ENCODE peak calls at places on chromosomes 3 and 15, in four cellular contexts. N is A549, H is IMR-90, M is astrocyte. W is an unnamed sample. For H3K4me1, the result is how much of the 10 kb centered on the place peaks cover.

GRCh38 chr3:44893097-44893496 is 18.7 kb downstream of the TGM4 start:
- DNase-seq in M (peak), N (no peak), H (peak), W (peak)

GRCh38 chr3:49076116-49076515 is 17.8 kb downstream of the QRICH1 start:
- DNase-seq in N (no peak), H (no peak), M (no peak), W (no peak)

GRCh38 chr3:42204867-42205599 is 61.0 kb downstream of the CCK start:
- DNase-seq in M (no peak), N (no peak), H (no peak), W (no peak)

GRCh38 chr3:152853196-152853595 is 18.3 kb downstream of the P2RY1 start:
- DNase-seq in H (peak), M (peak), N (no peak), W (no peak)

GRCh38 chr15:68335655-68336054 is 58.1 kb downstream of the FEM1B start:
- DNase-seq in N (no peak), M (no peak), H (no peak), W (no peak)

GRCh38 chr3:150158974-150159625 is 188.4 kb upstream of the PFN2 start:
- DNase-seq in H (peak), N (no peak), M (no peak), W (peak)

GRCh38 chr15:62631325-62631724 is 411.2 kb upstream of the TPM1 start:
- DNase-seq in N (no peak), M (no peak), H (no peak), W (no peak)

GRCh38 chr3:46576899-46577298 is 10.8 kb upstream of the LRRC2 start:
- DNase-seq in N (no peak), H (no peak), M (no peak), W (no peak)

GRCh38 chr3:71160800-71161546 is 422.6 kb downstream of the FOXP1 start:
- DNase-seq in H (peak), M (peak), N (no peak), W (no peak)

GRCh38 chr15:88624156-88624970 is 3.2 kb downstream of the AEN start:
- DNase-seq in M (no peak), H (peak), N (no peak), W (no peak)

GRCh38 chr15:38620851-38621594 is 56.4 kb upstream of the RASGRP1 start:
- DNase-seq in H (no peak), M (no peak), N (no peak), W (no peak)

GRCh38 chr3:150429767-150430166 is 21.7 kb downstream of the TSC22D2 start:
- DNase-seq in M (no peak), N (no peak), H (no peak), W (no peak)

GRCh38 chr3:172213168-172213567 is 173.8 kb downstream of the FNDC3B start:
- DNase-seq in H (peak), N (no peak), M (peak), W (no peak)

GRCh38 chr15:98649996-98650870 is 1.9 kb downstream of the IGF1R start:
- DNase-seq in H (peak), N (no peak), M (peak), W (no peak)

GRCh38 chr3:111853071-111853470 is 6.0 kb upstream of the PHLDB2 start:
- DNase-seq in N (no peak), H (no peak), M (no peak), W (no peak)

GRCh38 chr3:5122741-5123706 is 932 bp downstream of the ARL8B start:
- DNase-seq in H (peak), M (peak), N (peak), W (peak)

GRCh38 chr15:77993374-77993911 is 84.1 kb downstream of the TBC1D2B start:
- DNase-seq in M (no peak), N (no peak), H (no peak), W (peak)

GRCh38 chr15:77986891-77987764 is 90.4 kb downstream of the TBC1D2B start:
- DNase-seq in M (no peak), H (no peak), N (no peak), W (peak)

GRCh38 chr15:77988386-77989301 is 88.9 kb downstream of the TBC1D2B start:
- DNase-seq in N (no peak), H (no peak), M (no peak), W (peak)

GRCh38 chr15:77992356-77993222 is 84.9 kb downstream of the TBC1D2B start:
- DNase-seq in M (no peak), H (no peak), N (no peak), W (no peak)

GRCh38 chr15:77991029-77991406 is 86.5 kb downstream of the TBC1D2B start:
- DNase-seq in H (no peak), M (no peak), N (no peak), W (no peak)
- H3K4me1 ChIP-seq in H (under half), M (under half), N (under half), W (under half)

GRCh38 chr3:16179261-16179660 is 4.8 kb downstream of the GALNT15 start:
- DNase-seq in N (no peak), M (no peak), H (no peak), W (no peak)
- H3K4me3 ChIP-seq in N (no peak), M (no peak), H (no peak), W (no peak)

GRCh38 chr3:127159547-127159946 is 33.4 kb upstream of the PRR23E start:
- DNase-seq in M (no peak), H (no peak), N (no peak), W (no peak)
- H3K4me2 ChIP-seq in M (no peak), H (no peak), N (no peak), W (no peak)

DNA sequence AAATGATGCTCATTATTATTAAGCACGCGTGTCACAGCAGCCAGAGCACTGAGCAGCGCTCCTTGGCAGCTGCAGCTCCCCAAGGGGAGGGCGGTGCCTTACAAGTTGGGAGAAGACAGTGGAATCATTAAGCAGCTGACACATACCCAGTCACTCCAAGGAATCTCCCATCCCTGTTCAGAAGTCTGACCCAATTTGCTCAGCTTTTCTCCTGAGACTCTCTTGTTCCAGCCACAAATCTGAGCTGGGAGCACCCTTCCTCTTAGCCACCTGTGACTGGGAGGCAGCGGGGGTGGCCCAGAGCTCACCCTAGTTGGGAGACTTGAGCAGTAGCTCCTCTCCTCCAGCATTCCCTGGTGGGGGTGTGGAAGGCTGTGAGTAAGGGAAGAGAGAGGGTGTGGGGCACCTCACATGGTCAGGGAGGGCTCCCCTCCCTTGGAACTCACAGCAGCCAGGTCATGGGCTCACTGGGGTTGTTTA is 64.3 kb downstream of the DUT start:
- DNase-seq in M (peak), N (no peak), H (peak), W (peak)
- H3K4me1 ChIP-seq in M (under half), N (under half), H (under half), W (under half)

DNA sequence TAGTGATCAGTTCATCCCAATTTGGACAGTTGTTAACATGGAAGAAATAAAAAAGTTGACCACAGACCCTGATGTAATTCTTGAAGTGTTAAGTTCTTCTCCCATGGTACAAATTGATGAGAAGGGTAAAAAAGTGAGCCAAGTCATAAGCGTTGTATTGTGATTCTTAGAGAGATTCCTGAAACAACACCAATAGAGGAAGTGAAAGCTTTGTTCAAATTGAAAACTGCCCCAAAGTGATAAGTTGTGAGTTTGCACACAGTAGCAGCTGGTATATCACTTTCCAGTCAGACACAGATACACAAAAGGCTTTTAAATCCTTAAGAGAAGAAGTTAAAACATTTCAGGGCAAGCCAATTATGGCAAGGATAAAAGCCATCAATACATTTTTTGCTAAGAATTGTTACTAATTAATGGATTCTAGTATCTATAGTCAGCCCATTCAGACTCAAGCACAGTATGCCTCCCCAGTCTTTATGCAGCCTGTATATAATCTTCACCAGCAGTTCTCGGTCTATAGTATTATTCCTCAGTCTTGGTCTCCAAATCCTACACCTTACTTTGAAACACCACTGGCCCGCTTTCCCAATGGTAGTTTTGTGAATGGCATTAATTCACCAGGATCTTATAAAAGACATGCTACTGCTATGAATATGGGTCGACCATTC is 38.2 kb downstream of the CDIN1 start:
- DNase-seq in M (no peak), N (no peak), H (no peak), W (no peak)
- H3K4me3 ChIP-seq in M (no peak), N (no peak), H (no peak), W (no peak)

DNA sequence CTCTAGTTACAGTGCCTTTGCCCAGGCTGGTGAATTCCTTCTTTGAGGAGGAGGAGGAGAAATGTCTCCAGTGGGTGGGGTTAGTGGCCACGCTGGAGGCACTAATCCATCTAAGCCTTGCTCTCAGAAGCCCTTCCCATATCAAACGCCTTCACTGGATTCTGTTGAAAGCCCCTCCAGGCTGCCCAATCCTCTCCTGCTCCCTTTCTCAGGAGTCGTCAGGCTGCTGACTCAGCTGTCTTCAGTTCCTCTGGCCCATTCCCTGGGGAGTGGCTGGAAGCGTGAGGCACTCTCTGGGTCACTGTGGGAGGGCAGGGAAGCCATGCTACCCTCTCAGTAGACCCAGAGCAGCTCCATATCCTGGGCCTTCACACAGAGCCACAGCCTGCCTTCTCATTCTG is 2.7 kb downstream of the AP2M1 start:
- DNase-seq in H (peak), M (peak), N (no peak), W (peak)
- H3K4me2 ChIP-seq in H (peak), M (peak), N (peak), W (peak)

W was measured in osteoblast.